ENCODE peak calls at places on chromosomes 4 and X, in eight cellular contexts. I is epithelial cell of esophagus, L is left ventricle myocardium inferior, C is left lung, A is fibroblast of villous mesenchyme, R is HFFc6, K is H9, P is A549. E is an unnamed sample.

GRCh38 chr4:134622194-134622593 is 420.6 kb upstream of the PABPC4L start:
- DNase-seq in P (no peak), R (no peak), C (no peak), A (no peak), K (no peak), L (no peak), I (no peak), E (no peak)

GRCh38 chr4:52574036-52574435 is 85.1 kb downstream of the USP46 start:
- DNase-seq in C (no peak), P (no peak), L (no peak), K (no peak), I (peak), A (peak), R (no peak), E (no peak)

GRCh38 chr4:8272472-8273428 is 3.2 kb downstream of the HTRA3 start:
- DNase-seq in P (no peak), C (peak), R (no peak), I (no peak), A (peak), K (no peak), L (peak), E (peak)

GRCh38 chrX:143306991-143307965 is 210.0 kb downstream of the SPANXN3 start:
- DNase-seq in K (no peak), A (no peak), I (no peak), L (no peak), C (no peak), R (no peak), P (no peak), E (no peak)

GRCh38 chr4:144666539-144667175 is 20.7 kb downstream of the HHIP start:
- DNase-seq in L (no peak), C (no peak), K (no peak), R (peak), A (peak), I (no peak), P (no peak), E (peak)

GRCh38 chrX:140439455-140439854 is 65.4 kb downstream of the SOX3 start:
- DNase-seq in P (no peak), A (no peak), L (no peak), C (peak), R (no peak), I (peak), K (peak), E (no peak)

GRCh38 chr4:102454981-102455690 is 46.0 kb upstream of the NFKB1 start:
- DNase-seq in R (no peak), P (no peak), K (no peak), C (no peak), I (no peak), L (no peak), A (peak), E (no peak)

GRCh38 chrX:66731398-66731797 is 92.5 kb upstream of the EDA2R start:
- DNase-seq in I (peak), P (peak), A (peak), C (no peak), L (no peak), R (peak), K (no peak), E (peak)

GRCh38 chr4:14871676-14872430 is 130.4 kb upstream of the CPEB2 start:
- DNase-seq in P (peak), I (peak), R (no peak), L (no peak), K (peak), A (no peak), C (no peak), E (no peak)

GRCh38 chr4:164221631-164222030 is 532.3 kb upstream of the SMIM31 start:
- DNase-seq in I (peak), A (no peak), K (no peak), L (no peak), R (no peak), P (no peak), C (no peak), E (peak)

GRCh38 chr4:68383115-68383514 is 33.2 kb upstream of the YTHDC1 start:
- DNase-seq in I (no peak), K (no peak), A (no peak), P (no peak), C (no peak), L (no peak), R (no peak), E (no peak)

GRCh38 chr4:16192067-16192466 is 34.2 kb downstream of the TAPT1 start:
- DNase-seq in I (no peak), A (no peak), K (no peak), P (no peak), C (no peak), L (no peak), R (no peak), E (no peak)

GRCh38 chr4:88690355-88690754 is 7.3 kb downstream of the NAP1L5 start:
- DNase-seq in I (peak), C (no peak), P (peak), R (peak), K (no peak), L (no peak), A (peak), E (peak)

GRCh38 chr4:70511365-70511764 is 7.0 kb upstream of the AMTN start:
- DNase-seq in R (no peak), K (no peak), A (no peak), I (peak), L (no peak), P (no peak), C (no peak), E (peak)

GRCh38 chr4:153223418-153223792 is 19.2 kb downstream of the TRIM2 start:
- DNase-seq in L (no peak), P (no peak), R (no peak), I (peak), C (no peak), K (no peak), A (peak), E (no peak)

GRCh38 chrX:108245462-108245861 is 153.9 kb downstream of the ATG4A start:
- DNase-seq in A (no peak), I (no peak), R (no peak), C (no peak), P (peak), L (no peak), K (no peak), E (no peak)

GRCh38 chr4:107247738-107248137 is 211.6 kb upstream of the DKK2 start:
- DNase-seq in A (peak), C (no peak), I (no peak), K (no peak), L (no peak), R (no peak), P (no peak), E (peak)

GRCh38 chrX:27381419-27381818 is 81.7 kb downstream of the PPP4R3C start:
- DNase-seq in L (no peak), K (no peak), P (no peak), I (no peak), C (no peak), A (no peak), R (no peak), E (no peak)

GRCh38 chrX:103254171-103254824 is 657 bp downstream of the TCEAL8 start:
- DNase-seq in C (peak), K (peak), P (peak), A (peak), R (no peak), I (peak), L (peak), E (peak)

GRCh38 chr4:17846256-17846655 is 35.5 kb downstream of the NCAPG start:
- DNase-seq in L (no peak), P (no peak), A (no peak), K (no peak), C (no peak), I (peak), R (peak), E (no peak)

GRCh38 chrX:29478336-29479069 is 736.9 kb upstream of the MAGEB2 start:
- DNase-seq in I (peak), K (peak), R (peak), L (no peak), C (no peak), A (peak), P (peak), E (peak)

GRCh38 chr4:19780871-19781270 is 470.8 kb upstream of the SLIT2 start:
- DNase-seq in A (no peak), C (no peak), I (no peak), R (no peak), P (no peak), L (no peak), K (no peak), E (no peak)

GRCh38 chrX:8673211-8673610 is 58.7 kb downstream of the ANOS1 start:
- DNase-seq in C (no peak), P (no peak), K (no peak), R (no peak), L (no peak), I (no peak), A (peak), E (peak)

GRCh38 chrX:54358424-54359211 is 772 bp upstream of the WNK3 start:
- DNase-seq in P (no peak), A (peak), L (peak), R (no peak), C (no peak), K (peak), I (peak), E (peak)

GRCh38 chr4:183261953-183262775 is 57.9 kb downstream of the CLDN22 start:
- DNase-seq in A (peak), P (peak), C (no peak), I (peak), R (peak), L (peak), K (peak), E (peak)

GRCh38 chrX:119249836-119250340 is 13.8 kb downstream of the PGRMC1 start:
- DNase-seq in C (no peak), R (no peak), K (no peak), A (no peak), P (no peak), L (no peak), I (no peak), E (no peak)

GRCh38 chrX:39648548-39649254 is 449.1 kb downstream of the BCOR start:
- DNase-seq in R (peak), I (no peak), K (no peak), P (no peak), A (peak), L (no peak), C (no peak), E (peak)

GRCh38 chrX:137212078-137212632 is 178.4 kb upstream of the GPR101 start:
- DNase-seq in L (no peak), R (no peak), K (no peak), A (no peak), C (no peak), P (no peak), I (peak), E (no peak)

GRCh38 chr4:141713771-141714445 is 77.5 kb downstream of the IL15 start:
- DNase-seq in I (peak), C (no peak), A (peak), L (no peak), K (no peak), R (peak), P (peak), E (peak)

GRCh38 chr4:141713185-141713584 is 76.8 kb downstream of the IL15 start:
- DNase-seq in L (no peak), C (no peak), A (no peak), P (no peak), I (no peak), K (no peak), R (no peak), E (no peak)

GRCh38 chr4:141705747-141706377 is 69.5 kb downstream of the IL15 start:
- DNase-seq in P (no peak), K (no peak), A (peak), C (no peak), L (no peak), R (no peak), I (no peak), E (no peak)

GRCh38 chr4:141706445-141706844 is 70.1 kb downstream of the IL15 start:
- DNase-seq in P (no peak), C (no peak), L (no peak), R (no peak), A (no peak), K (no peak), I (no peak), E (no peak)

DNA sequence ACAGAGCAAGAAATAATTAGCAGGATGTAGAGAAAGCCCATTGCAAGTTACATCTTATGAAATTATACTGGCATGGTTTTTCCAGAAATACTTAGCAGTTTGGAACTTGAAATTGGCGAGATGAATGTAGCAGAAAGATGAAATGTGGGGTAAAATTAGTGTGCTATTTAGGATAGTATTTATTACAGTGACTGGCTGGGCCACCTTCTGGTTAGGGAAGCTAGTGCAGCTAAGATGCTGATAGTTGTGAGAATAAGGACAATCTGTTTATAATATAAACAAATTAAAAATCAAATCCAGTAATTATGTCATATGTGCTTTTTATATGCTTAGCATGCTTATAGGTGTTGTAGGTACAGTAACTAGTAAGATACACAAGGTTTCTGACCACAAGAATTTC is 74.8 kb downstream of the IL15 start:
- DNase-seq in K (no peak), C (no peak), A (peak), I (peak), R (peak), P (peak), L (no peak), E (peak)
- TF ChIP-seq CTCF in K (peak), C (peak), A (peak), I (peak), R (peak), P (peak), L (peak), E (peak)

DNA sequence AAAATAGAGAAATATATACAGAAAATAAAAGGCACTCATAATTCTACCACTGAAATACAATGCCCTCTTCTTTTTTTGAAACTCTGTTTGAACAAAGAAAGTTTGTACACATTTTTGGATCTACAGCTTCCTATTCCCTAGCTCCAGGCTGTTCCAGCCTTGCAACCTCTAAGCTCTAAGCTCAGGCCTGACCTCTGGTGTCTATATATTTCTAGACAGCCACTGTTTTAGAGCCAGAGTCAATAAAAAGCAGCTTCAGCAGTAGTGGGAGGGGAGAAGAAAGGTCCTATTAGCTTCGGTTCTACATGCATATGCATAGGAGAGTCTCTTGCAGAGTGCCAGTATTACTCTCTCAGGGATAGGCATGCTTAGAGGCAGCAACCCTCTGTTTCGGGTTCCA is 39.7 kb downstream of the CLDN2 start:
- DNase-seq in P (peak), L (no peak), A (peak), R (peak), C (no peak), I (peak), K (no peak), E (peak)
- TF ChIP-seq CTCF in P (peak), L (no peak), A (peak), R (peak), C (no peak), I (peak), K (peak), E (peak)

GRCh38 chr4:25670991-25671390 is 15.3 kb downstream of the SLC34A2 start:
- DNase-seq in C (no peak), L (no peak), A (no peak), K (no peak), R (no peak), I (no peak), P (no peak), E (no peak)

GRCh38 chr4:25666031-25666630 is 10.5 kb downstream of the SLC34A2 start:
- DNase-seq in P (no peak), R (no peak), K (no peak), A (no peak), I (no peak), L (no peak), C (no peak), E (no peak)

GRCh38 chr4:25672756-25673155 is 17.1 kb downstream of the SLC34A2 start:
- DNase-seq in I (no peak), R (no peak), A (no peak), L (no peak), C (no peak), P (no peak), K (no peak), E (no peak)

GRCh38 chr4:25663778-25664177 is 8.1 kb downstream of the SLC34A2 start:
- DNase-seq in P (no peak), K (no peak), C (no peak), R (no peak), A (no peak), I (no peak), L (no peak), E (no peak)

GRCh38 chr4:25667931-25668557 is 12.4 kb downstream of the SLC34A2 start:
- DNase-seq in P (no peak), A (peak), K (peak), R (no peak), I (no peak), C (no peak), L (no peak), E (no peak)
- TF ChIP-seq CTCF in P (no peak), A (peak), K (peak), R (peak), I (no peak), C (no peak), L (no peak), E (no peak)

DNA sequence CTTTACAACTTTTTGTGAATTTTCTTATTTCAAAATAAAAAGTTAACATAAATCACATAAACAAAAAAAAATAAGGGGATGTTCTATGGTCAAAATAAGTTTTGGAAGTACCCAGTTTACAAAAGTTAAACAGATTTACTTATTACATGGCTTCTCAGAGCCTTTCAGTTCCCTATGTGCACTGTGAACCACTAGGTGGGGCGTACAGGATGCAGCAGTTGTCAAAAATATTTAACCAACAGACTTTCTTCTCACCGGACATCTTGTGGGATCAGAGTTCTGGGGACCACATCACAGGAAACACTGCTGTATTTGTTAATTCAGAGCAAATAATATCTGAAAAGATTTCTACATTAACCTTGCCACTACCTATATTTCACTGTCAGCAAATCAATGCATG is 74.1 kb downstream of the SMARCA1 start:
- DNase-seq in C (no peak), R (no peak), L (no peak), I (no peak), A (no peak), P (peak), K (no peak), E (no peak)
- TF ChIP-seq CTCF in C (no peak), R (peak), L (no peak), I (no peak), A (no peak), P (no peak), K (peak), E (no peak)

GRCh38 chrX:75968293-75968692 is 183.2 kb upstream of the MAGEE2 start:
- DNase-seq in C (no peak), R (no peak), A (no peak), I (no peak), P (peak), L (no peak), K (peak), E (no peak)
- TF ChIP-seq CTCF in C (no peak), R (no peak), A (no peak), I (no peak), P (no peak), L (no peak), K (peak), E (no peak)

DNA sequence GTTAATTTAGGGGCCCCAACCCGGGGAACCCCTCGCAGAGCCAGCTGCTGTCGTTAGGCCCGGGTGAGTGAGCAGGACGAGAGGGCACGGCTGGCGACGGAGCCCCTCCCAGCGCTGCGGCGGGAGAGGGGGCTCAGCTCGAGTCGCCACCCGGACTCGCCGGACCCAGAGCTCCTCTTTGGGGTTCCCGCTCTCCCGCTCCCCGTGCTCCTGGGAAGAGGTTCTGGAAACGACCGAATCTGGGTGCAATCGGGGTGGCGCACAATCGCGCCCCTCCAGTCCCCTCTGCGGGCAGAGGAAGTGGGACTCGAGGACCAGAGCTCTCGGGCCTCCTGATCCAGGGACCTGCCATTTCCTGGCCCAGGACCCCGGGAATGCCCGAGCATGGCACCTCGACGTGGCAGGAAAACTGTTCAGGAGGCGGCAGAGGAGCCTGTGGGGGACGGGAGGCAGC is 37.3 kb upstream of the ARAF start:
- DNase-seq in P (no peak), L (no peak), A (no peak), I (no peak), K (no peak), C (no peak), R (no peak), E (no peak)
- TF ChIP-seq CTCF in P (no peak), L (no peak), A (no peak), I (no peak), K (no peak), C (no peak), R (peak), E (no peak)

DNA sequence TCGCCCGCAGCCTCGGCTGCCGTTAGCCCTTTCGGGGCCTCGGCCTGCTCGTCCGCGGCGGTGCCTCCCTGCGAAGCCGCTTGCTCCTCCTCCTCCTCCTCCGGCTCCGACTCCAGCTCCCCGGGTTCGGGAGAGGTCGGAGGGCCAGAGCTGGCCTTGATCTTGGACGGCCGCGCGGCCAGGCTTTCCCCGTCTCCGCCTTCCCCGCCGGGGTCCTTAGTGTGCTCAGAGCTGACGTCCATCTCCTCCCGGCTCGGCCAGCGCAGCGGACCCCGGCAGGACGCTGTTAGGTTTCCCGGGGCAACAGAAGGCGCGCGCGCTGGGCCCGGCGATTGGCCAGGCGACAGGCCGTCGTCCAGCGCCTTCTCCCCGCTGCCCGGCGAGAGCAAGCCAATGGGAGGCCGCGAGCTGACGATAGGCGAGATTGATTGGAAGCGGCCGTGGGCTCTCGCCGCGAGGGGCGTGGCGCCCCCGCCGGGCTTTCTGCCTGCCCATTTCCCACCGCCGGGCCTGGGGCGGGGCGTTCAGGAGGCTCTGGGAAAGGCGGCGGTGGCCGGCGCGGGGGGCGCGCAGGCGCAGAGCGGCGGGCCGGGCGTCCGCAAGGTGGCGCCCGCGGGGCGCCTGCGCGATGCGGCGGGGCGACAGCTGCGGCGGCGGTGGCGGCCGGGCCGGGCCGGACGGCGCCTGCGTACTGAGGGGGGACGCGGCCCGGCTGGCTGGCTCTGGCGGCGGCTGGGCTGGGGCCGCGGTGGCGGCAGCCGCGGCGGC is at the start of gene TADA2B:
- DNase-seq in P (peak), L (peak), R (peak), K (peak), A (peak), C (peak), I (peak), E (peak)
- TF ChIP-seq CTCF in P (peak), L (peak), R (peak), K (peak), A (peak), C (peak), I (no peak), E (peak)

GRCh38 chr4:156113138-156113537 is 159.5 kb upstream of the CTSO start:
- DNase-seq in L (no peak), R (no peak), I (peak), K (no peak), P (no peak), C (no peak), A (no peak), E (peak)
- TF ChIP-seq CTCF in L (peak), R (peak), I (peak), K (peak), P (peak), C (no peak), A (peak), E (no peak)